ENCODE peak calls at places on chromosome 22, in seven cellular contexts. One of them, this sample, is unnamed.
A peak's percentile ranks its signal among the peaks of the same experiment; 100 is the strongest.

GRCh38 chr22:37288521-37288920 is 6.2 kb downstream of the CYTH4 start:
- DNase-seq in neuronal stem cell: no peak
- DNase-seq in trophoblast cell: no peak
- DNase-seq in IMR-90: no peak
- DNase-seq in H1: no peak
- DNase-seq in H9: no peak
- DNase-seq in mesenchymal stem cell: no peak
- DNase-seq in this sample: no peak

GRCh38 chr22:36922097-36922608 is 8.7 kb downstream of the CSF2RB start:
- DNase-seq in neuronal stem cell: no peak
- DNase-seq in trophoblast cell: peak; percentile 87
- DNase-seq in IMR-90: no peak
- DNase-seq in H1: no peak
- DNase-seq in H9: peak; percentile 59
- DNase-seq in mesenchymal stem cell: no peak
- DNase-seq in this sample: peak; percentile 54

GRCh38 chr22:30187094-30187493 is 59.5 kb downstream of the LIF start:
- DNase-seq in neuronal stem cell: no peak
- DNase-seq in trophoblast cell: no peak
- DNase-seq in IMR-90: no peak
- DNase-seq in H1: no peak
- DNase-seq in H9: no peak
- DNase-seq in mesenchymal stem cell: no peak
- DNase-seq in this sample: no peak

GRCh38 chr22:18024956-18025720 is 777 bp upstream of the MICAL3 start:
- DNase-seq in neuronal stem cell: no peak
- DNase-seq in trophoblast cell: no peak
- DNase-seq in IMR-90: no peak
- DNase-seq in H1: no peak
- DNase-seq in H9: no peak
- DNase-seq in mesenchymal stem cell: no peak
- DNase-seq in this sample: no peak

GRCh38 chr22:32203181-32204105 is 1.4 kb downstream of the RFPL2 start:
- DNase-seq in neuronal stem cell: no peak
- DNase-seq in trophoblast cell: no peak
- DNase-seq in IMR-90: no peak
- DNase-seq in H1: peak; percentile 48
- DNase-seq in H9: no peak
- DNase-seq in mesenchymal stem cell: no peak
- DNase-seq in this sample: no peak

GRCh38 chr22:23495614-23496444 is 84.3 kb downstream of the IGLL1 start:
- DNase-seq in neuronal stem cell: no peak
- DNase-seq in trophoblast cell: no peak
- DNase-seq in IMR-90: no peak
- DNase-seq in H1: peak; percentile 39
- DNase-seq in H9: no peak
- DNase-seq in mesenchymal stem cell: no peak
- DNase-seq in this sample: no peak

GRCh38 chr22:48758905-48759875 is 1068.5 kb downstream of the BRD1 start:
- DNase-seq in neuronal stem cell: no peak
- DNase-seq in trophoblast cell: no peak
- DNase-seq in IMR-90: no peak
- DNase-seq in H1: no peak
- DNase-seq in H9: peak; percentile 18
- DNase-seq in mesenchymal stem cell: no peak
- DNase-seq in this sample: no peak

GRCh38 chr22:23781533-23781932 is 5.2 kb upstream of the SMARCB1 start:
- DNase-seq in neuronal stem cell: no peak
- DNase-seq in trophoblast cell: peak; percentile 65
- DNase-seq in IMR-90: peak; percentile 65
- DNase-seq in H1: no peak
- DNase-seq in H9: no peak
- DNase-seq in mesenchymal stem cell: peak; percentile 55
- DNase-seq in this sample: no peak

GRCh38 chr22:37569921-37570660 is 9.8 kb downstream of the LGALS2 start:
- DNase-seq in neuronal stem cell: no peak
- DNase-seq in trophoblast cell: peak; percentile 60
- DNase-seq in IMR-90: no peak
- DNase-seq in H1: no peak
- DNase-seq in H9: peak; percentile 30
- DNase-seq in mesenchymal stem cell: no peak
- DNase-seq in this sample: peak; percentile 53

GRCh38 chr22:28750471-28750881 is 8.6 kb downstream of the HSCB start:
- DNase-seq in neuronal stem cell: no peak
- DNase-seq in trophoblast cell: no peak
- DNase-seq in IMR-90: peak; percentile 93
- DNase-seq in H1: no peak
- DNase-seq in H9: no peak
- DNase-seq in mesenchymal stem cell: no peak
- DNase-seq in this sample: no peak

GRCh38 chr22:24315367-24315781 is 44.7 kb downstream of the SPECC1L start:
- DNase-seq in neuronal stem cell: no peak
- DNase-seq in trophoblast cell: no peak
- DNase-seq in IMR-90: peak; percentile 89
- DNase-seq in H1: no peak
- DNase-seq in H9: no peak
- DNase-seq in mesenchymal stem cell: peak; percentile 60
- DNase-seq in this sample: no peak

GRCh38 chr22:37180531-37181231 is 7.4 kb downstream of the C1QTNF6 start:
- DNase-seq in neuronal stem cell: no peak
- DNase-seq in trophoblast cell: no peak
- DNase-seq in IMR-90: no peak
- DNase-seq in H1: no peak
- DNase-seq in H9: no peak
- DNase-seq in mesenchymal stem cell: no peak
- DNase-seq in this sample: no peak

GRCh38 chr22:41501209-41501608 is 32.3 kb downstream of the ACO2 start:
- DNase-seq in neuronal stem cell: no peak
- DNase-seq in trophoblast cell: no peak
- DNase-seq in IMR-90: no peak
- DNase-seq in H1: no peak
- DNase-seq in H9: no peak
- DNase-seq in mesenchymal stem cell: no peak
- DNase-seq in this sample: peak; percentile 37

GRCh38 chr22:31846161-31847115 is 92.6 kb downstream of the DEPDC5 start:
- DNase-seq in neuronal stem cell: no peak
- DNase-seq in trophoblast cell: peak; percentile 10
- DNase-seq in IMR-90: peak; percentile 96
- DNase-seq in H1: no peak
- DNase-seq in H9: no peak
- DNase-seq in mesenchymal stem cell: peak; percentile 96
- DNase-seq in this sample: peak; percentile 36

GRCh38 chr22:36940676-36941075 is 27.2 kb downstream of the CSF2RB start:
- DNase-seq in neuronal stem cell: no peak
- DNase-seq in trophoblast cell: no peak
- DNase-seq in IMR-90: no peak
- DNase-seq in H1: no peak
- DNase-seq in H9: peak; percentile 24
- DNase-seq in mesenchymal stem cell: no peak
- DNase-seq in this sample: no peak

GRCh38 chr22:36331306-36331911 is 56.4 kb downstream of the MYH9 start:
- DNase-seq in neuronal stem cell: no peak
- DNase-seq in trophoblast cell: peak; percentile 97
- DNase-seq in IMR-90: peak; percentile 98
- DNase-seq in H1: no peak
- DNase-seq in H9: peak; percentile 91
- DNase-seq in mesenchymal stem cell: peak; percentile 97
- DNase-seq in this sample: peak; percentile 99

GRCh38 chr22:33867118-33867863 is 53.0 kb downstream of the LARGE1 start:
- DNase-seq in neuronal stem cell: no peak
- DNase-seq in trophoblast cell: no peak
- DNase-seq in IMR-90: peak; percentile 77
- DNase-seq in H1: no peak
- DNase-seq in H9: no peak
- DNase-seq in mesenchymal stem cell: peak; percentile 81
- DNase-seq in this sample: no peak
- H2AK5ac ChIP-seq in neuronal stem cell: no peak overlapping the region
- H2AK5ac ChIP-seq in trophoblast cell: no peak overlapping the region
- H2AK5ac ChIP-seq in IMR-90: peak overlapping the region; percentile 31
- H2AK5ac ChIP-seq in H1: no peak overlapping the region
- H2AK5ac ChIP-seq in H9: no peak overlapping the region
- H2AK5ac ChIP-seq in mesenchymal stem cell: no peak overlapping the region
- H2AK5ac ChIP-seq in this sample: no peak overlapping the region

GRCh38 chr22:40218723-40219294 is 41.1 kb downstream of the TNRC6B start:
- DNase-seq in neuronal stem cell: no peak
- DNase-seq in trophoblast cell: no peak
- DNase-seq in IMR-90: peak; percentile 31
- DNase-seq in H1: no peak
- DNase-seq in H9: peak; percentile 18
- DNase-seq in mesenchymal stem cell: no peak
- DNase-seq in this sample: no peak
- H2AK5ac ChIP-seq in neuronal stem cell: no peak overlapping the region
- H2AK5ac ChIP-seq in trophoblast cell: no peak overlapping the region
- H2AK5ac ChIP-seq in IMR-90: no peak overlapping the region
- H2AK5ac ChIP-seq in H1: no peak overlapping the region
- H2AK5ac ChIP-seq in H9: no peak overlapping the region
- H2AK5ac ChIP-seq in mesenchymal stem cell: no peak overlapping the region
- H2AK5ac ChIP-seq in this sample: no peak overlapping the region

DNA sequence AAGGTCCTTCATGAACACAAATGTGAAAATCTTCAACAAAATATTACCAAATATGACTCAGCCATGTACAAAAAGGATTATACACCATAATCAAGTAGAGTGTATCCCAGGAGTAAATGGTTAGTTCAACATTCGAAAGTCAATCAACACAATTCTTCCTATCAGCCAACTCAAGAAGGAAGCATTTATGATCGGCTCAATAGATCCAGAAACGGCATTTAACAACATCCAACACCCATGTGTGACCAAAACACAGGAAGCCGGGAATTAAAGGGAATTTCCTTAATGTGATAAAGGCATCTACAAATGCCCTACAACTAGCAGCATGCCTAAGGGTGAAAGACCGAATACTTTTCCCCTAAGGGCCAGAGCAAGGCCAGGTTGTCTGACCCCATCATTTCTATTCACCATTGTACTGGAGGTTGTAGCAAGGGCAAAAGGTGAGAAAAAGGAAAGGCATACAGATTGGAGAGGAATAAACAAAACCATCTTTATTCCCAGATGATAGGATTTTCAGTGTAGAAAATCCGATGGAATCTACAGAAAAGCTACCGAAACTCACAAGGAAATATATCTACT is 69.9 kb upstream of the CLDN5 start:
- DNase-seq in neuronal stem cell: no peak
- DNase-seq in trophoblast cell: peak; percentile 6
- DNase-seq in IMR-90: no peak
- DNase-seq in H1: no peak
- DNase-seq in H9: no peak
- DNase-seq in mesenchymal stem cell: no peak
- DNase-seq in this sample: no peak
- H2AK5ac ChIP-seq in neuronal stem cell: no peak overlapping the region
- H2AK5ac ChIP-seq in trophoblast cell: no peak overlapping the region
- H2AK5ac ChIP-seq in IMR-90: no peak overlapping the region
- H2AK5ac ChIP-seq in H1: no peak overlapping the region
- H2AK5ac ChIP-seq in H9: no peak overlapping the region
- H2AK5ac ChIP-seq in mesenchymal stem cell: no peak overlapping the region
- H2AK5ac ChIP-seq in this sample: no peak overlapping the region

DNA sequence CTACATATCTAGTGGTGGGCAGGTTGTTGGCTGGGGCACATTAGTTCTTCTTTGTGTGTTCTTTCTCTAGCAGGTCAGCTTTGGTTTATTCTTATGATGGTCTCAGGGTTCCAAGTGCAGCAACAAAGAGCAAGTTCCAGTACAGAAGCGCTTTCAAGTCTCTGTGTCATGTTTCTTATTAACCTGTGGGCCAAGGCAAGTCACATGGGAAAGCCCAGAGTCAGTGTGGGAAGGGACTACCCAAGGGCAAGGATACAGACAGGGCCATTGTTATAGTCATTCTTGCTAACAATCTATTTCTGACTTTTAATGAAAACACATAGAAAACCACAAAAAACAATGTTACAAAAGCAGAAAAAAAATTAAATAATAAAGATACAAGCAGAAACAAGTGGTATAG is 754.6 kb downstream of the TBC1D22A start:
- DNase-seq in neuronal stem cell: no peak
- DNase-seq in trophoblast cell: no peak
- DNase-seq in IMR-90: no peak
- DNase-seq in H1: no peak
- DNase-seq in H9: no peak
- DNase-seq in mesenchymal stem cell: no peak
- DNase-seq in this sample: no peak
- H2AK5ac ChIP-seq in neuronal stem cell: no peak overlapping the region
- H2AK5ac ChIP-seq in trophoblast cell: no peak overlapping the region
- H2AK5ac ChIP-seq in IMR-90: no peak overlapping the region
- H2AK5ac ChIP-seq in H1: no peak overlapping the region
- H2AK5ac ChIP-seq in H9: no peak overlapping the region
- H2AK5ac ChIP-seq in mesenchymal stem cell: no peak overlapping the region
- H2AK5ac ChIP-seq in this sample: no peak overlapping the region

This sample was measured in mesendoderm.